ENCODE peak calls at places on chromosomes 7 and 10, in nine cellular contexts. I is activated naive CD4-positive, alpha-beta T cell treated with Interleukin-2 at 50 U/mL for 16 hours; P is D721Med; F is tibial artery; G is stimulated activated CD8-positive, alpha-beta memory T cell treated with anti-CD3 and anti-CD28 coated beads, Interleukin-4, amount 100 ng/mL, for 1 hour; H is T follicular helper cell; Z is spleen; R is EH; L is non-pigmented ciliary epithelial cell. M is an unnamed sample.
A peak's percentile ranks its signal among the peaks of the same experiment; 100 is the strongest.

GRCh38 chr7:48085942-48086341 is 3.1 kb upstream of the UPP1 start:
- DNase-seq in G (no peak), I (no peak), H (no peak), L (no peak), Z (peak; percentile 70), F (no peak), R (no peak), P (no peak), M (no peak)

GRCh38 chr7:92723205-92723604 is 113.2 kb downstream of the CDK6 start:
- DNase-seq in F (no peak), L (no peak), P (no peak), G (no peak), H (no peak), R (peak; percentile 80), I (no peak), Z (no peak), M (no peak)

GRCh38 chr7:156124356-156124755 is 312.1 kb upstream of the SHH start:
- DNase-seq in P (no peak), R (no peak), F (no peak), Z (no peak), G (no peak), H (no peak), L (no peak), I (no peak), M (no peak)

GRCh38 chr7:138889982-138890381 is 91.2 kb downstream of the KIAA1549 start:
- DNase-seq in L (no peak), G (no peak), R (no peak), F (no peak), H (no peak), Z (no peak), P (no peak), I (no peak), M (no peak)

GRCh38 chr10:71621783-71622526 is 97.6 kb downstream of the C10orf105 start:
- DNase-seq in I (no peak), F (peak; percentile 35), H (no peak), R (peak; percentile 80), G (no peak), L (peak; percentile 14), Z (no peak), P (no peak), M (no peak)

GRCh38 chr7:112422842-112423496 is 27.3 kb upstream of the IFRD1 start:
- DNase-seq in Z (peak; percentile 86), I (no peak), P (no peak), F (peak; percentile 82), R (peak; percentile 96), G (no peak), L (peak; percentile 65), H (no peak), M (peak; percentile 78)

GRCh38 chr7:159031135-159031701 is 113.4 kb downstream of the VIPR2 start:
- DNase-seq in R (no peak), Z (peak; percentile 72), H (no peak), F (peak; percentile 68), I (no peak), G (no peak), P (no peak), L (no peak), M (peak; percentile 77)

GRCh38 chr7:155844019-155844453 is 31.8 kb upstream of the SHH start:
- DNase-seq in P (no peak), F (no peak), L (no peak), H (no peak), R (no peak), I (no peak), Z (no peak), G (no peak), M (peak; percentile 47)

GRCh38 chr10:125414998-125415397 is 254.6 kb upstream of the CTBP2 start:
- DNase-seq in H (no peak), P (no peak), F (no peak), Z (no peak), L (no peak), G (no peak), I (no peak), R (no peak), M (no peak)

GRCh38 chr10:42932735-42933453 is 144.0 kb upstream of the RET start:
- DNase-seq in L (no peak), I (peak; percentile 35), Z (peak; percentile 76), F (no peak), G (peak; percentile 32), H (peak; percentile 43), R (no peak), P (no peak), M (no peak)

GRCh38 chr10:117260094-117260493 is 19.2 kb downstream of the SLC18A2 start:
- DNase-seq in P (no peak), H (no peak), G (no peak), I (no peak), R (no peak), L (no peak), F (no peak), Z (no peak), M (no peak)

GRCh38 chr10:52063159-52063558 is 250.9 kb upstream of the DKK1 start:
- DNase-seq in H (no peak), P (no peak), R (no peak), G (no peak), I (no peak), L (no peak), F (no peak), Z (no peak), M (no peak)

M was measured in sigmoid colon.